ENCODE peak calls at places on chromosome 20, in six cellular contexts. C is activated naive CD4-positive, alpha-beta T cell treated with anti-CD3 and anti-CD28 coated beads, Interleukin-2, amount 10 ng/mL, durations not matched to agents 7 days and 5 days; G is GM04504; P is Kasumi-1; V is right cardiac atrium; L is RCC 7860. K is an unnamed sample.

GRCh38 chr20:40203032-40203431 is 486.0 kb downstream of the MAFB start:
- DNase-seq in L (no peak), P (no peak), V (no peak), G (no peak), C (no peak), K (no peak)

GRCh38 chr20:381581-382290 is 1.2 kb downstream of the TRIB3 start:
- DNase-seq in C (peak; percentile 91), V (peak; percentile 74), G (peak; percentile 67), L (peak; percentile 69), P (peak; percentile 66), K (no peak)

GRCh38 chr20:40688129-40689099 is 622 bp downstream of the MAFB start:
- DNase-seq in L (no peak), V (peak; percentile 53), C (no peak), P (no peak), G (no peak), K (no peak)

GRCh38 chr20:57826731-57827287 is 117.0 kb upstream of the PMEPA1 start:
- DNase-seq in V (no peak), L (no peak), P (no peak), C (no peak), G (no peak), K (no peak)

GRCh38 chr20:57064836-57065235 is 201.6 kb downstream of the BMP7 start:
- DNase-seq in P (no peak), C (no peak), L (no peak), G (no peak), V (no peak), K (no peak)

GRCh38 chr20:675453-676314 is at the start of gene SCRT2:
- DNase-seq in L (no peak), C (peak; percentile 79), G (peak; percentile 54), P (peak; percentile 34), V (peak; percentile 84), K (no peak)

GRCh38 chr20:64105846-64106434 is 1.4 kb downstream of the NPBWR2 start:
- DNase-seq in V (peak; percentile 9), L (no peak), C (peak; percentile 15), G (no peak), P (no peak), K (no peak)

GRCh38 chr20:38900606-38901005 is 25.6 kb upstream of the FAM83D start:
- DNase-seq in P (no peak), G (no peak), C (no peak), L (no peak), V (no peak), K (no peak)

GRCh38 chr20:33710681-33711445 is 9.2 kb downstream of the PXMP4 start:
- DNase-seq in P (no peak), V (no peak), L (no peak), G (no peak), C (no peak), K (no peak)

GRCh38 chr20:32339116-32339515 is 19.0 kb upstream of the ASXL1 start:
- DNase-seq in P (no peak), G (no peak), V (no peak), L (no peak), C (no peak), K (no peak)

GRCh38 chr20:44973053-44973452 is 6.7 kb downstream of the STK4 start:
- DNase-seq in G (peak; percentile 71), P (no peak), V (no peak), L (no peak), C (no peak), K (no peak)

GRCh38 chr20:48002517-48002970 is 217.3 kb upstream of the SULF2 start:
- DNase-seq in L (no peak), P (no peak), C (no peak), V (no peak), G (no peak), K (no peak)

GRCh38 chr20:25269057-25269832 is 21.4 kb downstream of the PYGB start:
- DNase-seq in P (no peak), V (no peak), L (no peak), C (no peak), G (no peak), K (no peak)

GRCh38 chr20:58894652-58895051 is 42.1 kb downstream of the GNAS start:
- DNase-seq in G (no peak), V (no peak), L (no peak), C (no peak), P (no peak), K (no peak)

GRCh38 chr20:57664476-57664875 is 44.2 kb upstream of the ZBP1 start:
- DNase-seq in P (no peak), L (no peak), G (no peak), C (no peak), V (peak; percentile 9), K (no peak)

GRCh38 chr20:59082981-59083380 is 40.4 kb upstream of the PRELID3B start:
- DNase-seq in P (no peak), V (no peak), G (peak; percentile 22), L (no peak), C (no peak), K (no peak)

GRCh38 chr20:38198238-38198861 is 33.3 kb upstream of the TGM2 start:
- DNase-seq in P (no peak), V (no peak), L (no peak), G (no peak), C (no peak), K (no peak)

GRCh38 chr20:6994452-6994851 is 227.0 kb downstream of the BMP2 start:
- DNase-seq in V (no peak), L (peak; percentile 43), G (peak; percentile 4), C (no peak), P (no peak), K (peak; percentile 62)

GRCh38 chr20:62030834-62031434 is 34.7 kb downstream of the TAF4 start:
- DNase-seq in L (no peak), P (no peak), C (peak; percentile 61), G (no peak), V (no peak), K (no peak)

GRCh38 chr20:62628691-62629090 is 13.6 kb upstream of the SLCO4A1 start:
- DNase-seq in P (no peak), V (no peak), G (no peak), L (peak; percentile 78), C (no peak), K (no peak)

GRCh38 chr20:20531283-20531682 is 163.4 kb downstream of the INSM1 start:
- DNase-seq in L (no peak), V (no peak), G (no peak), C (no peak), P (no peak), K (no peak)

GRCh38 chr20:42082611-42083010 is 464.4 kb upstream of the CHD6 start:
- DNase-seq in C (no peak), L (peak; percentile 8), V (peak; percentile 72), G (no peak), P (no peak), K (no peak)

GRCh38 chr20:37581246-37581645 is 53.6 kb upstream of the BLCAP start:
- DNase-seq in V (no peak), P (no peak), G (no peak), C (no peak), L (no peak), K (no peak)

GRCh38 chr20:4951299-4951698 is 50.0 kb downstream of the SLC23A2 start:
- DNase-seq in P (no peak), G (peak; percentile 60), L (peak; percentile 16), V (peak; percentile 24), C (no peak), K (peak; percentile 68)

GRCh38 chr20:58470336-58470978 is 44.7 kb downstream of the APCDD1L start:
- DNase-seq in G (no peak), L (no peak), V (no peak), C (no peak), P (no peak), K (no peak)

GRCh38 chr20:32968833-32969241 is 35.4 kb downstream of the SUN5 start:
- DNase-seq in G (no peak), P (no peak), L (no peak), C (no peak), V (no peak), K (no peak)

GRCh38 chr20:32481311-32482103 is 103.6 kb downstream of the NOL4L start:
- DNase-seq in P (no peak), C (no peak), V (no peak), L (no peak), G (no peak), K (no peak)

GRCh38 chr20:46118481-46119020 is 437 bp downstream of the CD40 start:
- DNase-seq in G (no peak), L (peak; percentile 37), C (peak; percentile 26), V (peak; percentile 54), P (no peak), K (no peak)

GRCh38 chr20:52048365-52048764 is 143.2 kb downstream of the ZFP64 start:
- DNase-seq in P (no peak), V (no peak), G (no peak), C (no peak), L (no peak), K (no peak)

GRCh38 chr20:46286380-46286779 is 21.9 kb downstream of the CDH22 start:
- DNase-seq in P (no peak), G (no peak), V (no peak), L (no peak), C (no peak), K (no peak)

K was measured in non-pigmented ciliary epithelial cell.